ENCODE peak calls at places on chromosomes 5 and 9, in nine cellular contexts. One of them, this sample, is unnamed.

GRCh38 chr5:137142371-137143243 is 356.5 kb downstream of the SPOCK1 start:
- DNase-seq in gastrocnemius medialis: peak; percentile 5
- DNase-seq in H9: no peak
- DNase-seq in WTC11: no peak
- DNase-seq in astrocyte of the spinal cord: peak; percentile 90
- DNase-seq in cardiac fibroblast: peak; percentile 87
- DNase-seq in chondrocyte: no peak
- DNase-seq in progenitor cell of endocrine pancreas: no peak
- DNase-seq in transverse colon: peak; percentile 11
- DNase-seq in this sample: peak; percentile 87

GRCh38 chr5:88553926-88554325 is 285.3 kb upstream of the TMEM161B start:
- DNase-seq in transverse colon: no peak
- DNase-seq in cardiac fibroblast: no peak
- DNase-seq in gastrocnemius medialis: no peak
- DNase-seq in H9: no peak
- DNase-seq in chondrocyte: no peak
- DNase-seq in WTC11: no peak
- DNase-seq in progenitor cell of endocrine pancreas: no peak
- DNase-seq in astrocyte of the spinal cord: no peak
- DNase-seq in this sample: no peak

GRCh38 chr9:70413427-70413797 is 1.0 kb downstream of the KLF9 start:
- DNase-seq in gastrocnemius medialis: no peak
- DNase-seq in chondrocyte: no peak
- DNase-seq in WTC11: peak; percentile 66
- DNase-seq in cardiac fibroblast: no peak
- DNase-seq in progenitor cell of endocrine pancreas: peak; percentile 14
- DNase-seq in H9: no peak
- DNase-seq in astrocyte of the spinal cord: no peak
- DNase-seq in transverse colon: no peak
- DNase-seq in this sample: no peak

GRCh38 chr5:159450417-159450816 is 120.1 kb upstream of the IL12B start:
- DNase-seq in H9: no peak
- DNase-seq in progenitor cell of endocrine pancreas: no peak
- DNase-seq in gastrocnemius medialis: no peak
- DNase-seq in WTC11: no peak
- DNase-seq in cardiac fibroblast: no peak
- DNase-seq in transverse colon: no peak
- DNase-seq in chondrocyte: no peak
- DNase-seq in astrocyte of the spinal cord: no peak
- DNase-seq in this sample: no peak

GRCh38 chr9:121857941-121858340 is 206.5 kb downstream of the DAB2IP start:
- DNase-seq in astrocyte of the spinal cord: no peak
- DNase-seq in cardiac fibroblast: no peak
- DNase-seq in chondrocyte: no peak
- DNase-seq in progenitor cell of endocrine pancreas: no peak
- DNase-seq in gastrocnemius medialis: no peak
- DNase-seq in WTC11: no peak
- DNase-seq in transverse colon: no peak
- DNase-seq in H9: no peak
- DNase-seq in this sample: no peak

GRCh38 chr5:95842955-95843544 is 20.5 kb upstream of the GLRX start:
- DNase-seq in cardiac fibroblast: peak; percentile 71
- DNase-seq in H9: peak; percentile 57
- DNase-seq in transverse colon: peak; percentile 70
- DNase-seq in gastrocnemius medialis: peak; percentile 86
- DNase-seq in chondrocyte: no peak
- DNase-seq in progenitor cell of endocrine pancreas: no peak
- DNase-seq in astrocyte of the spinal cord: peak; percentile 76
- DNase-seq in WTC11: no peak
- DNase-seq in this sample: peak; percentile 71

GRCh38 chr9:35350827-35351549 is 138.9 kb upstream of the RUSC2 start:
- DNase-seq in gastrocnemius medialis: no peak
- DNase-seq in WTC11: no peak
- DNase-seq in progenitor cell of endocrine pancreas: no peak
- DNase-seq in astrocyte of the spinal cord: peak; percentile 89
- DNase-seq in cardiac fibroblast: peak; percentile 76
- DNase-seq in chondrocyte: no peak
- DNase-seq in transverse colon: no peak
- DNase-seq in H9: no peak
- DNase-seq in this sample: peak; percentile 45

GRCh38 chr9:113369583-113370140 is 7.1 kb downstream of the HDHD3 start:
- DNase-seq in gastrocnemius medialis: no peak
- DNase-seq in WTC11: no peak
- DNase-seq in cardiac fibroblast: no peak
- DNase-seq in transverse colon: no peak
- DNase-seq in chondrocyte: no peak
- DNase-seq in progenitor cell of endocrine pancreas: no peak
- DNase-seq in H9: no peak
- DNase-seq in astrocyte of the spinal cord: no peak
- DNase-seq in this sample: no peak

GRCh38 chr9:126907058-126907457 is 7.5 kb upstream of the RALGPS1 start:
- DNase-seq in H9: no peak
- DNase-seq in chondrocyte: no peak
- DNase-seq in WTC11: no peak
- DNase-seq in progenitor cell of endocrine pancreas: no peak
- DNase-seq in gastrocnemius medialis: no peak
- DNase-seq in transverse colon: no peak
- DNase-seq in cardiac fibroblast: no peak
- DNase-seq in astrocyte of the spinal cord: no peak
- DNase-seq in this sample: no peak

GRCh38 chr5:80269991-80270438 is 14.2 kb upstream of the SERINC5 start:
- DNase-seq in gastrocnemius medialis: no peak
- DNase-seq in astrocyte of the spinal cord: no peak
- DNase-seq in H9: no peak
- DNase-seq in WTC11: no peak
- DNase-seq in chondrocyte: no peak
- DNase-seq in transverse colon: no peak
- DNase-seq in progenitor cell of endocrine pancreas: no peak
- DNase-seq in cardiac fibroblast: no peak
- DNase-seq in this sample: no peak

GRCh38 chr5:80276186-80276585 is 20.3 kb upstream of the SERINC5 start:
- DNase-seq in gastrocnemius medialis: no peak
- DNase-seq in cardiac fibroblast: no peak
- DNase-seq in H9: no peak
- DNase-seq in chondrocyte: no peak
- DNase-seq in WTC11: no peak
- DNase-seq in transverse colon: no peak
- DNase-seq in astrocyte of the spinal cord: no peak
- DNase-seq in progenitor cell of endocrine pancreas: no peak
- DNase-seq in this sample: no peak

GRCh38 chr5:80275347-80275746 is 19.5 kb upstream of the SERINC5 start:
- DNase-seq in transverse colon: no peak
- DNase-seq in progenitor cell of endocrine pancreas: no peak
- DNase-seq in chondrocyte: no peak
- DNase-seq in H9: peak; percentile 48
- DNase-seq in astrocyte of the spinal cord: peak; percentile 21
- DNase-seq in WTC11: no peak
- DNase-seq in cardiac fibroblast: peak; percentile 59
- DNase-seq in gastrocnemius medialis: no peak
- DNase-seq in this sample: peak; percentile 30
- TF ChIP-seq CTCF in transverse colon: peak; percentile 26
- TF ChIP-seq CTCF in progenitor cell of endocrine pancreas: peak; percentile 52
- TF ChIP-seq CTCF in chondrocyte: peak; percentile 76
- TF ChIP-seq CTCF in H9: peak; percentile 72
- TF ChIP-seq CTCF in astrocyte of the spinal cord: peak; percentile 61
- TF ChIP-seq CTCF in WTC11: no peak
- TF ChIP-seq CTCF in cardiac fibroblast: peak; percentile 27
- TF ChIP-seq CTCF in gastrocnemius medialis: no peak
- TF ChIP-seq CTCF in this sample: peak; percentile 19

DNA sequence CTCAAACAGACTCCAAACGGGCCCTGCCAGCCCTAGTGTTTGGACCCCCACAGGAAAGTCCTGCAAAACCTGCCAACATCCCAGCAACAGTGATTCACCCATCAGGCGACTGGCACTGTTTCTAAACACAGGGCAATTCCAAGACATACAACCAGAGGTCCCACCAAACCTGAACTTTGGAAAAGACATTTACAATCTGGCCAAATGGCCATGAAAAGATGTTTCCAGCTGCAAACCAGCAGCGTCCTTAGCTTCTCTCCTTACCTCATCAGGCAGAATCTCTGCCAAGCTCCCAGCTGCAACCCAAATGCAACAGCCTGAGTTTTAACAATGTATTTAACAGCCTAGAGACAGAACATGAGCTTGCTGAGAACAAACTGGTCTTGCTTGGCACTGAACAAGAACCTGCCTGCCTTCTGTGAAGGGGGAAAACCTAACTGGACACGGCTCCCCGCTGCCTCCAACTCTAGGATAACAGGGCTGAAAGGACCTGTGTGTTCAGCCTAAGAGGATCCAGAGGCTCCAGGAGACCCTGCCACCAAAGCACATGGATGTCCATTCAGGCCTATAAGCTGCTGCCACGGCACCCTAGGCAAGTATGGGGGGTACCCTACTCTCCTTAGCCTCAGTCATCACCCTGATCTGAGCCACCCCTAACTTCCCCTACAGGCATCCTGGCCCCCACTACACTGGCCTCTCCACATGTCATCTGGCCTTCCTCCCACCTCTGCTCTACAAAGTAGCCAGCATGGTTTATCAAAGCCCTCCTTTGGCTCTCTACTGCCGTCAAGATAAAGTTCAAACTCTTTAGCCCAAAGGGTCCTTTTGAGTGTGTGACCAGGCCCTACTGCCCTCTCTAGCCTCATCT is 5.6 kb downstream of the P4HA2 start:
- DNase-seq in gastrocnemius medialis: peak; percentile 27
- DNase-seq in H9: no peak
- DNase-seq in cardiac fibroblast: peak; percentile 89
- DNase-seq in progenitor cell of endocrine pancreas: no peak
- DNase-seq in WTC11: no peak
- DNase-seq in astrocyte of the spinal cord: peak; percentile 86
- DNase-seq in transverse colon: peak; percentile 42
- DNase-seq in chondrocyte: no peak
- DNase-seq in this sample: peak; percentile 40
- TF ChIP-seq CTCF in gastrocnemius medialis: no peak
- TF ChIP-seq CTCF in H9: no peak
- TF ChIP-seq CTCF in cardiac fibroblast: no peak
- TF ChIP-seq CTCF in progenitor cell of endocrine pancreas: no peak
- TF ChIP-seq CTCF in WTC11: no peak
- TF ChIP-seq CTCF in astrocyte of the spinal cord: no peak
- TF ChIP-seq CTCF in transverse colon: no peak
- TF ChIP-seq CTCF in chondrocyte: peak; percentile 60
- TF ChIP-seq CTCF in this sample: no peak

GRCh38 chr5:97143715-97144114 is 1.3 kb upstream of the LIX1 start:
- DNase-seq in H9: no peak
- DNase-seq in cardiac fibroblast: no peak
- DNase-seq in gastrocnemius medialis: no peak
- DNase-seq in astrocyte of the spinal cord: no peak
- DNase-seq in WTC11: no peak
- DNase-seq in chondrocyte: no peak
- DNase-seq in transverse colon: no peak
- DNase-seq in progenitor cell of endocrine pancreas: no peak
- DNase-seq in this sample: no peak

GRCh38 chr5:97141031-97141430 is 1.4 kb downstream of the LIX1 start:
- DNase-seq in transverse colon: no peak
- DNase-seq in H9: no peak
- DNase-seq in gastrocnemius medialis: no peak
- DNase-seq in chondrocyte: no peak
- DNase-seq in progenitor cell of endocrine pancreas: no peak
- DNase-seq in cardiac fibroblast: no peak
- DNase-seq in astrocyte of the spinal cord: no peak
- DNase-seq in WTC11: no peak
- DNase-seq in this sample: no peak

GRCh38 chr5:97141539-97141938 is 872 bp downstream of the LIX1 start:
- DNase-seq in astrocyte of the spinal cord: no peak
- DNase-seq in cardiac fibroblast: no peak
- DNase-seq in WTC11: no peak
- DNase-seq in progenitor cell of endocrine pancreas: no peak
- DNase-seq in gastrocnemius medialis: no peak
- DNase-seq in H9: no peak
- DNase-seq in chondrocyte: no peak
- DNase-seq in transverse colon: no peak
- DNase-seq in this sample: no peak

DNA sequence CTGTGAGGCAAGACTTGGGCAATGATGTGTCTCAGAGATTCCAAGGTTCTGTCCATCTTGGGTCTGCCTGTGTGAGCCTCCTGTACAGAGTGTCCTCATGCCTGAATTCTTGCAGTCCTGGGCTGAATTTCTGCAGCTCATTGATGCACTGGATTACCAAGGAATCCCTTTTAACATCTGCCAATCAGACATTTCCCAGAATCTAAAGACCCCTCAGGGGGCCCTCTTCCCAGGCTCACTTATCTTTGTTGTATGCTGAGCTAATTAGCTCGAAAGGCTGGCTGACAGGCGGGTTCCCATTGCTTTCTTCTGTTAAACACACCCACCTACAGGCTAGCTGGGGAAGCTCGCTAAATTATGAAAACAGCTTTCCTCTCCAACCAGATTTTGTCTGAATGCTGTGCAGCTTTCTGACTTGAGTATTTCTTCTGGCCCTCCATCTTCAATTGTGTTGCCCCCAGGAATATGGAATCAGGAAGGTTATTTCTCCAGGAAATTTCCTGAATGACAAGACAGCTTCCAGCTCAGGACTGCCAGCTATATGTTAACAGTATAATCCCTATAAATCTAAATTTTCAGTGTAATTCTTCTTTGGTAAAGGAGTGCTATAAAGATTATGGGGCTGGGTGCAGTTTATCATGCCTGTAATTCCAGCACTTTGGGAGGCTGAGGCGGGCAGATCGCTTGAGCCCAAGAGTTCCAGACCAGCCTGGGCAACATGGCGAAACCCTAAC is at the start of gene LIX1:
- DNase-seq in progenitor cell of endocrine pancreas: no peak
- DNase-seq in H9: peak; percentile 68
- DNase-seq in WTC11: peak; percentile 59
- DNase-seq in astrocyte of the spinal cord: peak; percentile 55
- DNase-seq in transverse colon: peak; percentile 26
- DNase-seq in gastrocnemius medialis: no peak
- DNase-seq in cardiac fibroblast: peak; percentile 56
- DNase-seq in chondrocyte: no peak
- DNase-seq in this sample: peak; percentile 55
- TF ChIP-seq CTCF in progenitor cell of endocrine pancreas: peak; percentile 60
- TF ChIP-seq CTCF in H9: peak; percentile 76
- TF ChIP-seq CTCF in WTC11: no peak
- TF ChIP-seq CTCF in astrocyte of the spinal cord: peak; percentile 74
- TF ChIP-seq CTCF in transverse colon: peak; percentile 43
- TF ChIP-seq CTCF in gastrocnemius medialis: no peak
- TF ChIP-seq CTCF in cardiac fibroblast: peak; percentile 56
- TF ChIP-seq CTCF in chondrocyte: peak; percentile 89
- TF ChIP-seq CTCF in this sample: peak; percentile 52

GRCh38 chr5:125112196-125112595 is 365.8 kb upstream of the ZNF608 start:
- DNase-seq in progenitor cell of endocrine pancreas: no peak
- DNase-seq in cardiac fibroblast: peak; percentile 53
- DNase-seq in astrocyte of the spinal cord: peak; percentile 15
- DNase-seq in WTC11: no peak
- DNase-seq in chondrocyte: no peak
- DNase-seq in H9: no peak
- DNase-seq in gastrocnemius medialis: no peak
- DNase-seq in transverse colon: no peak
- DNase-seq in this sample: no peak
- TF ChIP-seq CTCF in progenitor cell of endocrine pancreas: no peak
- TF ChIP-seq CTCF in cardiac fibroblast: no peak
- TF ChIP-seq CTCF in astrocyte of the spinal cord: no peak
- TF ChIP-seq CTCF in WTC11: no peak
- TF ChIP-seq CTCF in chondrocyte: no peak
- TF ChIP-seq CTCF in H9: no peak
- TF ChIP-seq CTCF in gastrocnemius medialis: no peak
- TF ChIP-seq CTCF in transverse colon: no peak
- TF ChIP-seq CTCF in this sample: no peak

GRCh38 chr5:27020965-27021364 is 17.4 kb downstream of the CDH9 start:
- DNase-seq in H9: no peak
- DNase-seq in cardiac fibroblast: peak; percentile 35
- DNase-seq in progenitor cell of endocrine pancreas: no peak
- DNase-seq in WTC11: no peak
- DNase-seq in transverse colon: no peak
- DNase-seq in chondrocyte: no peak
- DNase-seq in gastrocnemius medialis: no peak
- DNase-seq in astrocyte of the spinal cord: peak; percentile 56
- DNase-seq in this sample: peak; percentile 48
- TF ChIP-seq CTCF in H9: peak; percentile 50
- TF ChIP-seq CTCF in cardiac fibroblast: peak; percentile 14
- TF ChIP-seq CTCF in progenitor cell of endocrine pancreas: peak; percentile 36
- TF ChIP-seq CTCF in WTC11: no peak
- TF ChIP-seq CTCF in transverse colon: no peak
- TF ChIP-seq CTCF in chondrocyte: peak; percentile 72
- TF ChIP-seq CTCF in gastrocnemius medialis: no peak
- TF ChIP-seq CTCF in astrocyte of the spinal cord: peak; percentile 42
- TF ChIP-seq CTCF in this sample: peak; percentile 51